ENCODE peak calls at places on chromosomes 1 and 21, in seven cellular contexts. V is CD8-positive, alpha-beta T cell; E is stomach; X is endodermal cell; M is uterus; Z is OCI-LY7; P is psoas muscle. W is an unnamed sample. For H3K4me1, the result is how much of the 10 kb centered on the place peaks cover.

GRCh38 chr1:65207317-65207716 is 59.3 kb downstream of the AK4 start:
- DNase-seq in P (no peak), X (no peak), M (no peak), V (no peak), Z (peak), E (no peak), W (no peak)

GRCh38 chr1:208107817-208108608 is 136.2 kb downstream of the PLXNA2 start:
- DNase-seq in X (peak), V (no peak), E (no peak), P (peak), Z (no peak), M (peak), W (peak)

GRCh38 chr1:181251001-181251712 is 162.7 kb downstream of the IER5 start:
- DNase-seq in P (no peak), M (peak), X (no peak), Z (no peak), V (no peak), E (peak), W (no peak)

GRCh38 chr1:209403921-209404320 is 179.6 kb upstream of the CAMK1G start:
- DNase-seq in E (no peak), Z (no peak), V (no peak), P (no peak), X (no peak), M (no peak), W (no peak)

GRCh38 chr1:201782353-201782752 is 46.6 kb upstream of the IPO9 start:
- DNase-seq in M (no peak), X (no peak), Z (no peak), V (no peak), E (no peak), P (no peak), W (no peak)

GRCh38 chr1:39333296-39333695 is 128.8 kb downstream of the MACF1 start:
- DNase-seq in E (no peak), V (no peak), M (peak), P (no peak), Z (no peak), X (no peak), W (peak)

GRCh38 chr1:156126701-156127534 is 12.4 kb downstream of the LMNA start:
- DNase-seq in P (peak), Z (peak), X (no peak), V (peak), M (peak), E (peak), W (no peak)

GRCh38 chr1:162753001-162753658 is 37.4 kb upstream of the HSD17B7 start:
- DNase-seq in V (no peak), E (no peak), P (no peak), Z (no peak), M (no peak), X (no peak), W (no peak)

GRCh38 chr1:89836997-89837909 is 16.4 kb downstream of the LRRC8D start:
- DNase-seq in P (no peak), X (peak), V (no peak), M (no peak), Z (no peak), E (no peak), W (no peak)

GRCh38 chr1:202952818-202953217 is 5.3 kb downstream of the ADIPOR1 start:
- DNase-seq in Z (no peak), V (no peak), X (no peak), M (no peak), E (no peak), P (no peak), W (peak)

GRCh38 chr1:32361674-32362473 is 411 bp downstream of the FAM229A start:
- DNase-seq in M (peak), E (peak), Z (no peak), V (no peak), X (peak), P (peak), W (peak)

GRCh38 chr21:43203523-43204080 is 34.8 kb downstream of the CRYAA start:
- DNase-seq in P (no peak), X (peak), Z (no peak), E (no peak), V (no peak), M (no peak), W (no peak)

GRCh38 chr1:106398391-106398790 is 658.1 kb upstream of the PRMT6 start:
- DNase-seq in E (no peak), X (no peak), Z (no peak), P (no peak), V (no peak), M (no peak), W (no peak)

GRCh38 chr1:236143104-236143948 is 987 bp downstream of the GPR137B start:
- DNase-seq in E (no peak), X (peak), V (no peak), Z (no peak), M (peak), P (no peak), W (no peak)

GRCh38 chr1:169517544-169518186 is 31.9 kb upstream of the SLC19A2 start:
- DNase-seq in Z (no peak), V (no peak), E (no peak), X (no peak), P (no peak), M (no peak), W (no peak)

GRCh38 chr21:45763074-45763473 is 119.5 kb downstream of the PCBP3 start:
- DNase-seq in M (no peak), X (no peak), Z (no peak), E (no peak), P (no peak), V (no peak), W (no peak)

GRCh38 chr1:31569773-31570172 is 6.5 kb upstream of the TINAGL1 start:
- DNase-seq in X (no peak), M (no peak), V (no peak), P (no peak), Z (no peak), E (no peak), W (no peak)

GRCh38 chr1:33957854-33958253 is 94.0 kb downstream of the HMGB4 start:
- DNase-seq in P (no peak), E (no peak), M (no peak), X (no peak), V (no peak), Z (no peak), W (no peak)

GRCh38 chr1:174753131-174753530 is 246.6 kb upstream of the CACYBP start:
- DNase-seq in Z (no peak), V (no peak), X (no peak), M (no peak), P (no peak), E (no peak), W (no peak)

GRCh38 chr1:35931424-35932157 is 686 bp downstream of the AGO3 start:
- DNase-seq in E (peak), Z (no peak), M (peak), P (no peak), V (no peak), X (no peak), W (peak)

GRCh38 chr1:84853743-84854721 is 39.0 kb downstream of the LPAR3 start:
- DNase-seq in M (no peak), V (no peak), E (no peak), Z (peak), X (no peak), P (no peak), W (no peak)

GRCh38 chr1:37020653-37021277 is 13.6 kb downstream of the GRIK3 start:
- DNase-seq in E (no peak), Z (peak), P (no peak), V (no peak), M (no peak), X (peak), W (no peak)

GRCh38 chr21:45128613-45129226 is 54.3 kb downstream of the ADARB1 start:
- DNase-seq in X (peak), V (peak), P (peak), M (peak), E (peak), Z (peak), W (peak)

GRCh38 chr1:162689745-162690671 is 57.7 kb downstream of the DDR2 start:
- DNase-seq in Z (no peak), X (no peak), E (no peak), P (peak), M (no peak), V (no peak), W (no peak)

GRCh38 chr21:45542667-45543370 is 579 bp upstream of the SLC19A1 start:
- DNase-seq in M (peak), E (peak), P (no peak), X (peak), Z (no peak), V (no peak), W (no peak)

GRCh38 chr21:44874240-44874496 is 678 bp upstream of the PTTG1IP start:
- DNase-seq in M (no peak), X (no peak), V (no peak), Z (no peak), P (no peak), E (no peak), W (no peak)

GRCh38 chr1:203328714-203329122 is 22.2 kb downstream of the FMOD start:
- DNase-seq in X (peak), V (no peak), E (peak), M (no peak), P (no peak), Z (peak), W (no peak)

GRCh38 chr1:53559854-53560571 is 100.8 kb downstream of the DMRTB1 start:
- DNase-seq in M (no peak), E (no peak), V (no peak), X (peak), Z (no peak), P (no peak), W (no peak)

GRCh38 chr1:27885620-27886352 is 13.4 kb downstream of the THEMIS2 start:
- DNase-seq in X (no peak), E (no peak), V (no peak), M (no peak), P (no peak), Z (no peak), W (no peak)
- H3K4me1 ChIP-seq in X (under half), E (under half), V (half or more), M (under half), P (under half), Z (half or more), W (under half)

GRCh38 chr1:228857611-228858010 is 122.3 kb downstream of the RHOU start:
- DNase-seq in X (no peak), M (no peak), P (no peak), E (no peak), V (no peak), Z (no peak), W (no peak)

GRCh38 chr1:228862542-228863505 is 127.5 kb downstream of the RHOU start:
- DNase-seq in P (no peak), E (no peak), Z (no peak), V (no peak), M (no peak), X (no peak), W (no peak)

GRCh38 chr1:228863776-228864175 is 128.5 kb downstream of the RHOU start:
- DNase-seq in E (no peak), P (no peak), Z (no peak), M (no peak), X (no peak), V (no peak), W (no peak)

GRCh38 chr1:228861830-228862176 is 126.5 kb downstream of the RHOU start:
- DNase-seq in X (no peak), M (no peak), Z (no peak), P (no peak), E (no peak), V (no peak), W (no peak)

GRCh38 chr1:228860911-228861829 is 125.9 kb downstream of the RHOU start:
- DNase-seq in M (peak), V (no peak), P (no peak), E (peak), X (no peak), Z (no peak), W (no peak)
- H3K27ac ChIP-seq in M (no peak), V (no peak), P (peak), E (peak), X (no peak), Z (no peak), W (no peak)

GRCh38 chr1:164891615-164892014 is 332.6 kb downstream of the PBX1 start:
- DNase-seq in X (peak), M (no peak), P (no peak), V (no peak), E (no peak), Z (no peak), W (no peak)
- TF ChIP-seq CTCF in X (peak), M (no peak), P (no peak), V (no peak), E (no peak), Z (no peak), W (no peak)

DNA sequence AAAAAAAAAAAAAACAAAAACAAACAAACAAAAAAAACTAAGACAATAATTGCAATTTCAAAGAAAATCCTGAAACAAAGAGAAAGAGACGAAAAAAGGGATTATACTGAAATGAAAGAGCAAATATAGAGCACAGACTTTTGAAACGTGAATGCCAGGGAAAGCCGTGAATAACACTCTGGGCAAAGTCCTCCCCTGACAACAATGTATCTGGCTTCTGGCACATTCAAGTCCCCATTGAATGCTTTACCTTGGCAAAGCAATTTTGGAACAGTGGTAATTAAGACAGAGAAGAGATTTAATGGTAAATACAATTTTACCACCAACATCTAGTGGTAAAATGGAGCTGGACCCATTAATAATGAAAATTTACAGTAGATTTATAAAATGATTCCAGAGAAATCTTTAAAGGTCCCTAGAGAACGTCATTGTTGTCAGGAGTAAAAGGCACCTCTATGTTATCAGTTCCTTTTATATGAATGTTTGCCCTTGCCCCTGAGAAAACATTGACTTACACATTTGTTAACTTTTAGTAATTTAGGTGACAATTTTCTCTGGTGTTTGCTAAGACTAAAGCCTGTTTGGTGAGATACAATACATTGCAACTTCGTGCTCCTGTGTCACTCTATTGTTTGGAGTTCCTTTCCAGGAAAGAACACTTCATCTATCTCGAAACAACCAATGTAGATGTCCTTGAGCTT is 89.7 kb downstream of the GREM2 start:
- DNase-seq in E (no peak), M (no peak), X (no peak), Z (no peak), V (no peak), P (no peak), W (no peak)
- H3K4me1 ChIP-seq in E (under half), M (under half), X (under half), Z (under half), V (under half), P (under half), W (under half)

GRCh38 chr1:51268675-51269033 is 32.6 kb downstream of the RNF11 start:
- DNase-seq in V (no peak), P (no peak), M (no peak), E (no peak), Z (no peak), X (no peak), W (no peak)
- H3K27ac ChIP-seq in V (no peak), P (peak), M (no peak), E (peak), Z (no peak), X (no peak), W (no peak)

DNA sequence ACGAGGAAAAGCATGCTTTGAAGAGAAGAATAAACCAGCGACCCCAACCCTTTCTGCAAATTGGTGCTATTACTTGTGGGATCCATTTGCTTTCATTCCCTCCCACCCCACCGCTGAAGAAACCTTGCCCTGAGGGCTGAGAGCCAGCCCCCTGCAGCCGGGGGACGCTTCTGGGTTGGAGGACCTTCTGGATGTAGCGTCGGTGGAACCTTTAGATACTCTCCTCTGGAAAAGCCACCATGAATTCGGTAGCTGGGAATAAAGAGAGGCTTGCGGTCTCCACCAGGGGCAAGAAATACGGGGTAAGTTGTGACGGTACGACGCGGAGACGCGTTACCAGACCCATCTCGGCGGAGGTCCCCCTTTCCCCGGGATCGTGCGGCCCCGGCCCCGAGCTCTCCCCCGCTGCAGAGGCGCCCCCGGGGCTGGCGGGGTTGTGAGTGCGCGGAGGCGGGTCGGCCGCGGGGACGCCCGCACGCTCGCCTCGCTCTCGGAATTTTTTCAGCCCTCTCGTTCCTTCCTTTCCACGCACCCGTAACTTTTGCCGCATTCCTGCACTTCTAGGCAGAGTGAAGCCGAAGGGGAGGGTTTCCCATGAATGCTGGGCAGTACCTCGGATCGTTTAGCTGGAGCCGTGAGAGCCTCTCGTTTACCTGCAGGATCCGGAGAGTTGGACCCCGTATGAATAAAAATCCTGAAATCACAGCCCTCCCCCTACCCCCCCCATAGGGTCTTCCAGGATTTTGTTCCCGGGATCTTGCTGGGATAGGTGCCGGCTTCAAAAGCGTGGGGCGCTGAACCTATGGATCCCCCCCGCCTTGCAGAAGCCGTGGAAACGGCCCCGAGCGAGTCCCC is 628 bp downstream of the KIF26B start:
- DNase-seq in P (no peak), V (no peak), X (peak), E (no peak), Z (no peak), M (no peak), W (no peak)
- TF ChIP-seq CTCF in P (no peak), V (no peak), X (peak), E (peak), Z (no peak), M (no peak), W (no peak)

GRCh38 chr1:109876617-109877319 is 33.9 kb upstream of the CSF1 start:
- DNase-seq in P (no peak), X (peak), Z (no peak), M (no peak), E (no peak), V (no peak), W (no peak)
- H3K4me1 ChIP-seq in P (under half), X (under half), Z (under half), M (under half), E (under half), V (under half), W (under half)

GRCh38 chr1:94215955-94216354 is 21.4 kb downstream of the ARHGAP29 start:
- DNase-seq in M (no peak), V (no peak), X (no peak), P (no peak), E (no peak), Z (no peak), W (no peak)
- H3K27ac ChIP-seq in M (no peak), V (no peak), X (no peak), P (no peak), E (no peak), Z (no peak), W (no peak)

GRCh38 chr1:211092955-211093354 is 41.0 kb downstream of the KCNH1 start:
- DNase-seq in V (no peak), E (no peak), X (no peak), Z (no peak), M (no peak), P (no peak), W (no peak)
- TF ChIP-seq CTCF in V (no peak), E (no peak), X (no peak), Z (no peak), M (no peak), P (no peak), W (no peak)